ENCODE peak calls at places on chromosomes 7 and 10, in six cellular contexts. B is HepG2, R is spleen, F is K562, T is endothelial cell of umbilical vein, Q is suprapubic skin. V is an unnamed sample.

GRCh38 chr7:131480384-131481315 is 75.8 kb downstream of the PODXL start:
- DNase-seq in B (peak), R (no peak), F (no peak), T (peak), Q (no peak), V (peak)

GRCh38 chr7:140586517-140586916 is 54.1 kb downstream of the DENND2A start:
- DNase-seq in B (no peak), R (peak), F (no peak), T (no peak), Q (no peak), V (no peak)

GRCh38 chr7:157438121-157439025 is 101.6 kb downstream of the DNAJB6 start:
- DNase-seq in B (no peak), R (peak), F (no peak), T (no peak), Q (peak), V (no peak)

GRCh38 chr10:35433851-35434426 is 97.6 kb downstream of the CCNY start:
- DNase-seq in B (no peak), R (no peak), F (no peak), T (no peak), Q (no peak), V (no peak)

GRCh38 chr7:30003098-30003497 is 13.5 kb upstream of the SCRN1 start:
- DNase-seq in B (no peak), R (no peak), F (no peak), T (no peak), Q (no peak), V (no peak)

GRCh38 chr10:72918352-72918751 is 24.8 kb downstream of the OIT3 start:
- DNase-seq in B (no peak), R (no peak), F (no peak), T (no peak), Q (no peak), V (no peak)

GRCh38 chr7:71239517-71239916 is 107.6 kb downstream of the GALNT17 start:
- DNase-seq in B (no peak), R (no peak), F (no peak), T (no peak), Q (no peak), V (no peak)

GRCh38 chr10:123879596-123880257 is 11.9 kb downstream of the CPXM2 start:
- DNase-seq in B (no peak), R (no peak), F (no peak), T (no peak), Q (no peak), V (no peak)

GRCh38 chr10:109852004-109852717 is 71.2 kb downstream of the XPNPEP1 start:
- DNase-seq in B (peak), R (peak), F (peak), T (peak), Q (peak), V (peak)

GRCh38 chr10:17474595-17474994 is 20.2 kb upstream of the ST8SIA6 start:
- DNase-seq in B (no peak), R (no peak), F (peak), T (peak), Q (no peak), V (no peak)

GRCh38 chr7:132709971-132710567 is 133.8 kb upstream of the PLXNA4 start:
- DNase-seq in B (peak), R (no peak), F (peak), T (peak), Q (no peak), V (peak)

GRCh38 chr10:101214446-101215396 is 14.5 kb downstream of the LBX1 start:
- DNase-seq in B (peak), R (peak), F (peak), T (peak), Q (no peak), V (no peak)

GRCh38 chr7:149196151-149196704 is 882 bp downstream of the ZNF282 start:
- DNase-seq in B (no peak), R (peak), F (peak), T (peak), Q (no peak), V (no peak)

GRCh38 chr7:12123172-12123571 is 87.9 kb upstream of the TMEM106B start:
- DNase-seq in B (no peak), R (no peak), F (no peak), T (no peak), Q (no peak), V (no peak)

GRCh38 chr7:102849538-102849937 is 63.3 kb upstream of the LRRC17 start:
- DNase-seq in B (no peak), R (no peak), F (no peak), T (no peak), Q (no peak), V (no peak)

GRCh38 chr10:87038286-87038717 is 18.2 kb downstream of the FAM25A start:
- DNase-seq in B (no peak), R (no peak), F (no peak), T (no peak), Q (no peak), V (no peak)

GRCh38 chr7:148753224-148753623 is 54.5 kb downstream of the CUL1 start:
- DNase-seq in B (no peak), R (no peak), F (peak), T (no peak), Q (no peak), V (no peak)

GRCh38 chr7:48035967-48036478 is 680 bp downstream of the C7orf57 start:
- DNase-seq in B (no peak), R (peak), F (no peak), T (peak), Q (peak), V (no peak)

GRCh38 chr7:42155836-42156540 is 81.0 kb downstream of the GLI3 start:
- DNase-seq in B (no peak), R (no peak), F (no peak), T (no peak), Q (no peak), V (no peak)

GRCh38 chr7:101240226-101241014 is 2.8 kb upstream of the CLDN15 start:
- DNase-seq in B (no peak), R (no peak), F (peak), T (no peak), Q (no peak), V (no peak)

GRCh38 chr10:43437141-43437860 is 390 bp downstream of the ZNF487 start:
- DNase-seq in B (no peak), R (no peak), F (no peak), T (peak), Q (no peak), V (no peak)

GRCh38 chr10:43440782-43441134 is 3.8 kb downstream of the ZNF487 start:
- DNase-seq in B (no peak), R (no peak), F (no peak), T (no peak), Q (no peak), V (no peak)

DNA sequence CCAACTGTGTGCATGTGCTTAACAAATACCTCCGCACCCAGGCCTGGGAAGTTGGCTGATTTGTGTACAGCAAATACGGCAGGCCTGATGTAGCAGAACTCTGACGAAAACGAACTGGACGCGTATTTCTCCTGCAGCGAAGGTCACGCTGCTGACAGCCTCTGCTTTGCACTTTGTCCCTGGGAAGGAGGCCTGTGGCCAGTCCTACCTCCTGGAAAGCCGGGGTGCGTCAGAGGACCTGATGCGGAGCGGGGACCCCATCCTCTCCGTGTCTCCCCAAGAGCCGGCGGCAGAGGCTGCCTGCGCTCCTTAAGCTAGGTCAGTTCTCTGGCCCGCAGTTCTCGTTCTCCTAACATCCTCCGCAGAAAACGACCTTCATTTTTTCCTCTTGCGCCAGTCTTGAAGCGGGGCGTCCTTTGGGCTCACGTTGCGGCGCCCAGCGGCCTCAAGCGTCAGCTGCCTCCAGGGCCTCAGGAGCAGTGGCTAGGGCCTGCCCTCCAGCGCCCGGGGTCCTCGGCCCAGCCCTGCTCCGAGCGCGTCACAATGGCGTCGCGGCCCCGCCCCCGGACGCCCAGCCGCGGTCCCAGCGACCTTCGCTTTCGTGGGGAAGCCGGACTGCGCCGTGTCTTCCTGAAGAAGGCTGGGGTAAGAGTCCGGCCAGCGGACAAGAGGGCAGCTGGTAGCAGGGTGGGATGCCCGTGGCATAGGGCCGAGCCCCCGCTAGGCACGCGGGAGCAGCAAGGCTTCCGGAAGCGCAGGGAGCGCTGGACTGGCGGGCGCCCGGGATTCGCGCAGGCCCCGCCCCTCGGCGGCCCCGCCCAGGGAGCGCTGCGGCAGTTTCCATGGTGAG is at the start of gene ZNF487:
- DNase-seq in B (peak), R (peak), F (peak), T (peak), Q (peak), V (no peak)
- TF ChIP-seq POLR2AphosphoS5 in B (peak), R (peak), F (peak), T (peak), Q (peak), V (peak)

DNA sequence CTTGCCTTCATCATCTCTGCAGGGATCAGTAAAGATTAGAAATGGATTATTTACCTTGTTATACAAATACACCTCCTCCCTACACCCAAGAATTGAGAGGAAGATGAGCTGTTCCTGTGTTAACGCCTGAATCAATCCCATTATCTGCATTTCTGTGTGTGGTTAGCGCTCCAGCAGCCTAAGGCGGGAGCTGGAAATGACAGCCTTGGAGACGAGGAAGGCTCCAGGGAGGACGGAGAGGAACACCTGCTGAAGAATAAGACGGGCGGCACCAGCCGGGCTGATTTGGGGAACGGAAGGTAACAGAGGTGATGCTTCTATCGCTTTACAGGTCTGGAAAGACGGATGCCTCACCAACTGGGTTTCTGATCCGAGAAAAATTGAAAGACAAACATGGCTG is 34.2 kb upstream of the DDC start:
- DNase-seq in B (no peak), R (no peak), F (no peak), T (no peak), Q (no peak), V (no peak)
- H3K4me3 ChIP-seq in B (no peak), R (no peak), F (no peak), T (no peak), Q (no peak), V (no peak)

DNA sequence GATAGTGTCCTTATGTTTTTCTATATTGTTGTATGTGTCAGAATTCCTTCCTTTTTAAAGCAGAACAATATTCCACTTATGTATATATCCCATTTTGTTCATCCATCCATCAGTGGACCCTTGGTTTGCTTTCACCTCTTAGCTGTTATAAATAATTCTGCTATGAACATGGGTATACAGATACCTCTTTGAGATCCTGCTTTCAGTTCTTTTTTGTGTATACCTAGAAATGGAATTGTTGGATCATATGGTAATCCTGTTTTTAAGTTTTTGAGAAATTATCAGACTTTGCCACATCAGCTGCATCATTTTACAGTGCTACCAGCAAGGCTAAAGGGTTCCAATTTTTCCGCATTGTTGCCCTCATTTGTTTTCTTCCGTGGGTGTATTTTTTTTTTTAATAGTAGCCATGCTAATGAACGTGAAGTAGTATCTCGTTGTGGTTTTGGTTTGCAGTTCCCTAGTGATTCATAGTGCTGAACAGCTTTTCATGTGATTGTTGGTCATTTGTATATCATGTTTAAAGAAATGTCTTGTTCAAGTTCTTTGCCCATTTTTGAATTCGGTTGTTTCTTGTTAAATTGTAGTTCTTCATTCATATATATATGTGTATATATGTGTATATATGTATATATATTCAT is 87.8 kb downstream of the LCOR start:
- DNase-seq in B (no peak), R (no peak), F (no peak), T (no peak), Q (no peak), V (no peak)
- H3K27ac ChIP-seq in B (no peak), R (no peak), F (no peak), T (no peak), Q (no peak), V (no peak)

GRCh38 chr7:134788191-134788590 is 8.8 kb downstream of the CALD1 start:
- DNase-seq in B (no peak), R (no peak), F (no peak), T (no peak), Q (no peak), V (no peak)

GRCh38 chr7:134787720-134788119 is 8.3 kb downstream of the CALD1 start:
- DNase-seq in B (no peak), R (no peak), F (no peak), T (no peak), Q (no peak), V (no peak)

GRCh38 chr7:134784251-134785049 is 5.0 kb downstream of the CALD1 start:
- DNase-seq in B (no peak), R (no peak), F (no peak), T (peak), Q (no peak), V (no peak)

GRCh38 chr7:134787064-134787463 is 7.6 kb downstream of the CALD1 start:
- DNase-seq in B (no peak), R (no peak), F (no peak), T (no peak), Q (no peak), V (no peak)

DNA sequence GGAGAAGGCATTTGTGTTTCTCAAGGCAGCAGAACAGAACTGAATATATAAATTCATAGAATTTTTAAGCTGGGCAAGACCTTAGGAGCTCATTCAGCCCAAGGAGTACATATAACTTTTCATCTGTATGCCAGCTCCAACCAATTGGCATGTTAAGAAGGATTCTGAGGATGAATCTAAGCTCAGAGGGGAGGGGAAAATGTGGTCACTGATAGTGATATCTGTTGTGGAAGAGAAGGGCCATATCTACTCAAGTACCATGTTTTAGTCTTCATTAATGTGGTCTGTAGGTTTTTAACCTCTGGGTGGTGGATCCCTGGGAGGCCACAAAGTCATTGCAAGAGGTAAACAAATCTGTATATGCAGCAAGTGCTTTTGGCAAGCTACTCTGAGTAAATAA is 6.4 kb downstream of the CALD1 start:
- DNase-seq in B (no peak), R (no peak), F (no peak), T (no peak), Q (no peak), V (no peak)
- TF ChIP-seq POLR2AphosphoS5 in B (no peak), R (no peak), F (no peak), T (no peak), Q (no peak), V (no peak)

DNA sequence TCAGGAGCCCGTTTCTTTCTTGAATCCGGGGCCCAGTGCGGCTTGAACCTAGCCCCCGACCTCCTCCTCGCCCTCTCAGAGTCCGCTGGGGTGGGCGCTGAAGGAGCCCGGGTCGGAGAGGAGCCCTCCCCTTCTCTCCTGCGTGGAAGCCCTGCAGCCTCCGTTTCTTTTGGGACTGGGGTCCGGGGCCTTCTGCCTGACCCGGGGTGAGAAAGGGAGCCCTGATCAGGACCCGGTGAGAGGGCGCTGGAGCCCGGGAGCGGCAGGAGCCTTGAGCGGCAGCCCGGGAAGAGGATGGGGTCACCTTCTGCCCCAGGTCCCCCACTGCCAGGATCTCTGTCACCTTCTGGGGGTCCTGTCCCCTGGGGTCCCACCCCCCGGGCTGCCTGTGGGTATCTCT is 162.3 kb downstream of the ZNF33B start:
- DNase-seq in B (no peak), R (no peak), F (no peak), T (no peak), Q (no peak), V (no peak)
- H3K4me3 ChIP-seq in B (peak), R (peak), F (peak), T (no peak), Q (peak), V (no peak)